ENCODE peak calls at places on chromosome 2, in nine cellular contexts. One of them, this sample, is unnamed.

GRCh38 chr2:218145124-218145523 is 19.3 kb downstream of the CXCR2 start:
- DNase-seq in PC-9: no peak
- DNase-seq in SK-N-SH: no peak
- DNase-seq in tibial artery: no peak
- DNase-seq in mesenchymal stem cell: peak; percentile 93
- DNase-seq in colonic mucosa: no peak
- DNase-seq in effector memory CD4-positive, alpha-beta T cell: no peak
- DNase-seq in pancreas: no peak
- DNase-seq in stomach: peak; percentile 51
- DNase-seq in this sample: no peak

GRCh38 chr2:26617259-26618083 is 23.7 kb downstream of the CIB4 start:
- DNase-seq in effector memory CD4-positive, alpha-beta T cell: no peak
- DNase-seq in PC-9: no peak
- DNase-seq in colonic mucosa: no peak
- DNase-seq in mesenchymal stem cell: no peak
- DNase-seq in SK-N-SH: no peak
- DNase-seq in tibial artery: no peak
- DNase-seq in pancreas: no peak
- DNase-seq in stomach: no peak
- DNase-seq in this sample: no peak

GRCh38 chr2:168245074-168245825 is 2.1 kb downstream of the STK39 start:
- DNase-seq in tibial artery: no peak
- DNase-seq in stomach: no peak
- DNase-seq in SK-N-SH: no peak
- DNase-seq in colonic mucosa: peak; percentile 43
- DNase-seq in pancreas: no peak
- DNase-seq in mesenchymal stem cell: peak; percentile 19
- DNase-seq in PC-9: no peak
- DNase-seq in effector memory CD4-positive, alpha-beta T cell: no peak
- DNase-seq in this sample: no peak

GRCh38 chr2:106030287-106031268 is 163.5 kb downstream of the UXS1 start:
- DNase-seq in tibial artery: peak; percentile 50
- DNase-seq in PC-9: no peak
- DNase-seq in SK-N-SH: no peak
- DNase-seq in colonic mucosa: peak; percentile 30
- DNase-seq in effector memory CD4-positive, alpha-beta T cell: no peak
- DNase-seq in pancreas: no peak
- DNase-seq in mesenchymal stem cell: peak; percentile 64
- DNase-seq in stomach: no peak
- DNase-seq in this sample: no peak

GRCh38 chr2:239780236-239780997 is 244.7 kb downstream of the NDUFA10 start:
- DNase-seq in SK-N-SH: no peak
- DNase-seq in tibial artery: peak; percentile 15
- DNase-seq in PC-9: no peak
- DNase-seq in effector memory CD4-positive, alpha-beta T cell: no peak
- DNase-seq in pancreas: peak; percentile 23
- DNase-seq in stomach: no peak
- DNase-seq in mesenchymal stem cell: no peak
- DNase-seq in colonic mucosa: no peak
- DNase-seq in this sample: no peak

GRCh38 chr2:169877406-169877805 is 50.2 kb downstream of the UBR3 start:
- DNase-seq in colonic mucosa: no peak
- DNase-seq in pancreas: no peak
- DNase-seq in PC-9: no peak
- DNase-seq in effector memory CD4-positive, alpha-beta T cell: no peak
- DNase-seq in tibial artery: no peak
- DNase-seq in mesenchymal stem cell: peak; percentile 37
- DNase-seq in stomach: no peak
- DNase-seq in SK-N-SH: peak; percentile 22
- DNase-seq in this sample: no peak

GRCh38 chr2:232388324-232388891 is 9.9 kb downstream of the ALPP start:
- DNase-seq in stomach: no peak
- DNase-seq in tibial artery: no peak
- DNase-seq in pancreas: peak; percentile 64
- DNase-seq in mesenchymal stem cell: no peak
- DNase-seq in PC-9: no peak
- DNase-seq in effector memory CD4-positive, alpha-beta T cell: no peak
- DNase-seq in SK-N-SH: no peak
- DNase-seq in colonic mucosa: no peak
- DNase-seq in this sample: no peak

GRCh38 chr2:147365577-147365976 is 479.3 kb upstream of the ACVR2A start:
- DNase-seq in pancreas: no peak
- DNase-seq in mesenchymal stem cell: no peak
- DNase-seq in effector memory CD4-positive, alpha-beta T cell: no peak
- DNase-seq in stomach: no peak
- DNase-seq in SK-N-SH: no peak
- DNase-seq in colonic mucosa: no peak
- DNase-seq in tibial artery: no peak
- DNase-seq in PC-9: no peak
- DNase-seq in this sample: no peak

GRCh38 chr2:128466377-128467175 is 147.9 kb upstream of the HS6ST1 start:
- DNase-seq in tibial artery: peak; percentile 66
- DNase-seq in colonic mucosa: peak; percentile 6
- DNase-seq in stomach: peak; percentile 64
- DNase-seq in pancreas: no peak
- DNase-seq in effector memory CD4-positive, alpha-beta T cell: no peak
- DNase-seq in mesenchymal stem cell: no peak
- DNase-seq in SK-N-SH: no peak
- DNase-seq in PC-9: no peak
- DNase-seq in this sample: no peak

GRCh38 chr2:153967248-153967973 is 95.7 kb downstream of the GALNT13 start:
- DNase-seq in tibial artery: no peak
- DNase-seq in stomach: no peak
- DNase-seq in pancreas: no peak
- DNase-seq in SK-N-SH: no peak
- DNase-seq in effector memory CD4-positive, alpha-beta T cell: no peak
- DNase-seq in mesenchymal stem cell: no peak
- DNase-seq in colonic mucosa: no peak
- DNase-seq in PC-9: no peak
- DNase-seq in this sample: no peak

GRCh38 chr2:198494940-198495339 is 690.5 kb downstream of the PLCL1 start:
- DNase-seq in tibial artery: no peak
- DNase-seq in stomach: no peak
- DNase-seq in mesenchymal stem cell: no peak
- DNase-seq in PC-9: no peak
- DNase-seq in effector memory CD4-positive, alpha-beta T cell: no peak
- DNase-seq in SK-N-SH: no peak
- DNase-seq in colonic mucosa: peak; percentile 54
- DNase-seq in pancreas: no peak
- DNase-seq in this sample: no peak

GRCh38 chr2:32947076-32947483 is 327 bp downstream of the LTBP1 start:
- DNase-seq in stomach: no peak
- DNase-seq in PC-9: no peak
- DNase-seq in tibial artery: no peak
- DNase-seq in colonic mucosa: no peak
- DNase-seq in SK-N-SH: no peak
- DNase-seq in pancreas: peak; percentile 77
- DNase-seq in effector memory CD4-positive, alpha-beta T cell: no peak
- DNase-seq in mesenchymal stem cell: no peak
- DNase-seq in this sample: no peak

GRCh38 chr2:159285929-159286708 is at the start of gene WDSUB1:
- DNase-seq in mesenchymal stem cell: peak; percentile 86
- DNase-seq in tibial artery: peak; percentile 71
- DNase-seq in pancreas: peak; percentile 88
- DNase-seq in SK-N-SH: peak; percentile 64
- DNase-seq in PC-9: peak; percentile 44
- DNase-seq in stomach: peak; percentile 74
- DNase-seq in effector memory CD4-positive, alpha-beta T cell: no peak
- DNase-seq in colonic mucosa: peak; percentile 70
- DNase-seq in this sample: peak; percentile 66

GRCh38 chr2:5869871-5870375 is 177.7 kb downstream of the SOX11 start:
- DNase-seq in effector memory CD4-positive, alpha-beta T cell: no peak
- DNase-seq in stomach: no peak
- DNase-seq in colonic mucosa: no peak
- DNase-seq in PC-9: no peak
- DNase-seq in tibial artery: no peak
- DNase-seq in SK-N-SH: no peak
- DNase-seq in pancreas: no peak
- DNase-seq in mesenchymal stem cell: no peak
- DNase-seq in this sample: no peak

GRCh38 chr2:237196866-237197618 is 111.4 kb downstream of the COPS8 start:
- DNase-seq in colonic mucosa: no peak
- DNase-seq in tibial artery: no peak
- DNase-seq in SK-N-SH: no peak
- DNase-seq in stomach: no peak
- DNase-seq in effector memory CD4-positive, alpha-beta T cell: no peak
- DNase-seq in pancreas: no peak
- DNase-seq in PC-9: peak; percentile 59
- DNase-seq in mesenchymal stem cell: peak; percentile 83
- DNase-seq in this sample: peak; percentile 80

GRCh38 chr2:201116115-201116958 is at the start of gene CFLAR:
- DNase-seq in PC-9: peak; percentile 56
- DNase-seq in SK-N-SH: peak; percentile 84
- DNase-seq in stomach: peak; percentile 74
- DNase-seq in pancreas: peak; percentile 85
- DNase-seq in effector memory CD4-positive, alpha-beta T cell: peak; percentile 77
- DNase-seq in colonic mucosa: peak; percentile 82
- DNase-seq in tibial artery: peak; percentile 83
- DNase-seq in mesenchymal stem cell: peak; percentile 86
- DNase-seq in this sample: peak; percentile 82

GRCh38 chr2:212692466-212692865 is 153.9 kb upstream of the ERBB4 start:
- DNase-seq in SK-N-SH: no peak
- DNase-seq in stomach: no peak
- DNase-seq in PC-9: no peak
- DNase-seq in tibial artery: no peak
- DNase-seq in effector memory CD4-positive, alpha-beta T cell: no peak
- DNase-seq in pancreas: no peak
- DNase-seq in colonic mucosa: no peak
- DNase-seq in mesenchymal stem cell: no peak
- DNase-seq in this sample: no peak

GRCh38 chr2:232502901-232503791 is 15.5 kb upstream of the ECEL1 start:
- DNase-seq in effector memory CD4-positive, alpha-beta T cell: peak; percentile 18
- DNase-seq in pancreas: peak; percentile 67
- DNase-seq in SK-N-SH: peak; percentile 90
- DNase-seq in colonic mucosa: no peak
- DNase-seq in PC-9: peak; percentile 39
- DNase-seq in stomach: peak; percentile 45
- DNase-seq in mesenchymal stem cell: peak; percentile 37
- DNase-seq in tibial artery: no peak
- DNase-seq in this sample: no peak

GRCh38 chr2:112483821-112484220 is 1.9 kb downstream of the TTL start:
- DNase-seq in mesenchymal stem cell: no peak
- DNase-seq in colonic mucosa: no peak
- DNase-seq in pancreas: no peak
- DNase-seq in effector memory CD4-positive, alpha-beta T cell: no peak
- DNase-seq in stomach: no peak
- DNase-seq in tibial artery: no peak
- DNase-seq in SK-N-SH: no peak
- DNase-seq in PC-9: no peak
- DNase-seq in this sample: no peak
- H3K4me3 ChIP-seq in mesenchymal stem cell: no peak overlapping the region
- H3K4me3 ChIP-seq in colonic mucosa: no peak overlapping the region
- H3K4me3 ChIP-seq in pancreas: no peak overlapping the region
- H3K4me3 ChIP-seq in effector memory CD4-positive, alpha-beta T cell: no peak overlapping the region
- H3K4me3 ChIP-seq in stomach: no peak overlapping the region
- H3K4me3 ChIP-seq in tibial artery: no peak overlapping the region
- H3K4me3 ChIP-seq in SK-N-SH: peak overlapping the region; percentile 89
- H3K4me3 ChIP-seq in PC-9: peak overlapping the region; percentile 62
- H3K4me3 ChIP-seq in this sample: peak overlapping the region; percentile 92

DNA sequence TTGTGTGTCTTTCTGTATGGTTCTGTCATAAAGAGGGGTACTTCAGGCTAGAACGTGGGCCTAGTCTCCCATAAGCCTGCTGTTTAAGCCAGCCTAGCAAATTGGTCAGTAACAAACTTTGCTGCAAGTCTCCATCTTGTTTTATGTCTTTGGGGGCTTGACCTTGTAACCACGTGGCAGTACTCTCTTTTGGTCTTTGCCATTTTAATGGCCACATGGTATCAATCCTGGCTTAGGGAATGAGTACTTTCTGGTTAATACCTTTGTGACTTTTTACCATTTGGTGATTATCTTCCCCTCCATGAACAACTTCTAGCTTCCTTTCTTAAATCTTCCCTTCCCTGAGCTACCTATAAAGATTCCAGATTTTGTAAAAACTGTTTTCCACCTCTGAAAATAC is 148.3 kb downstream of the GCA start:
- DNase-seq in mesenchymal stem cell: no peak
- DNase-seq in effector memory CD4-positive, alpha-beta T cell: no peak
- DNase-seq in PC-9: no peak
- DNase-seq in stomach: no peak
- DNase-seq in tibial artery: no peak
- DNase-seq in pancreas: no peak
- DNase-seq in SK-N-SH: no peak
- DNase-seq in colonic mucosa: no peak
- DNase-seq in this sample: no peak
- H3K4me1 ChIP-seq in mesenchymal stem cell: no peaks in the 10 kb centered on the region
- H3K4me1 ChIP-seq in effector memory CD4-positive, alpha-beta T cell: no peaks in the 10 kb centered on the region
- H3K4me1 ChIP-seq in PC-9: no peaks in the 10 kb centered on the region
- H3K4me1 ChIP-seq in stomach: no peaks in the 10 kb centered on the region
- H3K4me1 ChIP-seq in tibial artery: no peaks in the 10 kb centered on the region
- H3K4me1 ChIP-seq in pancreas: peaks cover 12% of the 10 kb centered on the region
- H3K4me1 ChIP-seq in SK-N-SH: no peaks in the 10 kb centered on the region
- H3K4me1 ChIP-seq in colonic mucosa: no peaks in the 10 kb centered on the region
- H3K4me1 ChIP-seq in this sample: peaks cover 2% of the 10 kb centered on the region

DNA sequence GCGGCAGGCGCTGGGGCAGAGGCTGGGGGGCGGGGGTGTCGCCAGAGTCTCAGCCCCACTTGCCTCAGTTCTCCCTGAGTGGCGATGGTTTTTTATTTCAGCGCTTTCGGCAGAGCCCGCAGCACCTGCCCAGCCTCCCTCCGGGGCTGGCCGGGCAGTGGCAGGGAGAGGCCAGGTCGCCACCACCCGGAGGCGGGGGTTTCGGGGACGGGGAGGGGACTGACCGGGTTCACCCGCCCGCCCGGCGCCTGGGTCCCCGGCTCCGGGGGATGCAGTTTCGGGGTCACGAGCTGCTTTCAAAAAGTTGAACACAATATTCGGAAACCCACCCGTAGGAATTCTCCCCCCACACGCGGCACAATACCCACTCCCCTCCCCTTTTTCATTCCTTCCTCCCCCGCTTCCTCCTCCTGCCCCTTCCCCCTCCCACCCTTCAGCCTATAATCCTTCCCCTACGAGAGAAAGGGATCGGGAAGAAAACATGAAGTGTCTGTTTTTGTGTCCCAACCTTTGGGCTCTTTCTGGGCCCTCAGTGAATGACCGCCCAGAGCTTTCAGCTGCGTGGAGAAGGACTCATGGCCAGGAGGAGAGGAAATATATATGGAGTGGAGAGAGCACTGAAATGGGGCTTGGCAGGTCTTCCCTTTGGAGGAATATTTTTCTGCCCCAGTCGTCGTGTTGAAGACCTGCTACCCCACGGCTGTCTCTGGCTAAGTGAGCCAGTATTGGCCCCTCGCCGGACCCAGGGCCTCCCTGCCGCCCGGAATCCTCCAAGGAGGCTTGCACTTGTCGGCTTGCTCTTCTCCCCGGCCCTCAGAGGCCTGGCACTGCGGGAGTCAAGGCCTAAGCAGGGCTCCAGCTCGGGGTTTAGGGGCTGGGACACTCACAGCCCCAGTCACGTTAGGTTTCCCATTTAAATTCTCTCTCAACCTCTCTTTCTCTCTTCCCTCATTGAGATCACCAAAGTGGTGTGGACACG is 2.1 kb upstream of the SIX3 start:
- DNase-seq in SK-N-SH: peak; percentile 63
- DNase-seq in PC-9: no peak
- DNase-seq in effector memory CD4-positive, alpha-beta T cell: no peak
- DNase-seq in mesenchymal stem cell: no peak
- DNase-seq in colonic mucosa: no peak
- DNase-seq in tibial artery: no peak
- DNase-seq in stomach: no peak
- DNase-seq in pancreas: no peak
- DNase-seq in this sample: no peak
- H3K4me3 ChIP-seq in SK-N-SH: peak overlapping the region; percentile 57
- H3K4me3 ChIP-seq in PC-9: peak overlapping the region; percentile 88
- H3K4me3 ChIP-seq in effector memory CD4-positive, alpha-beta T cell: no peak overlapping the region
- H3K4me3 ChIP-seq in mesenchymal stem cell: no peak overlapping the region
- H3K4me3 ChIP-seq in colonic mucosa: peak overlapping the region; percentile 25
- H3K4me3 ChIP-seq in tibial artery: peak overlapping the region; percentile 29
- H3K4me3 ChIP-seq in stomach: peak overlapping the region; percentile 56
- H3K4me3 ChIP-seq in pancreas: peak overlapping the region; percentile 8
- H3K4me3 ChIP-seq in this sample: peak overlapping the region; percentile 14

GRCh38 chr2:202270487-202270886 is 4.9 kb downstream of the NOP58 start:
- DNase-seq in SK-N-SH: no peak
- DNase-seq in pancreas: no peak
- DNase-seq in stomach: no peak
- DNase-seq in effector memory CD4-positive, alpha-beta T cell: no peak
- DNase-seq in PC-9: no peak
- DNase-seq in colonic mucosa: no peak
- DNase-seq in tibial artery: no peak
- DNase-seq in mesenchymal stem cell: no peak
- DNase-seq in this sample: no peak
- H3K4me1 ChIP-seq in SK-N-SH: peaks cover 30% of the 10 kb centered on the region
- H3K4me1 ChIP-seq in pancreas: peaks cover 18% of the 10 kb centered on the region
- H3K4me1 ChIP-seq in stomach: peaks cover 13% of the 10 kb centered on the region
- H3K4me1 ChIP-seq in effector memory CD4-positive, alpha-beta T cell: peaks cover 19% of the 10 kb centered on the region
- H3K4me1 ChIP-seq in PC-9: peaks cover 17% of the 10 kb centered on the region
- H3K4me1 ChIP-seq in colonic mucosa: no peaks in the 10 kb centered on the region
- H3K4me1 ChIP-seq in tibial artery: no peaks in the 10 kb centered on the region
- H3K4me1 ChIP-seq in mesenchymal stem cell: peaks cover 5% of the 10 kb centered on the region
- H3K4me1 ChIP-seq in this sample: peaks cover 5% of the 10 kb centered on the region

This sample was measured in SJSA1.